ENCODE peak calls at places on chromosomes 13 and 19, in four cellular contexts. D is left ventricle myocardium inferior, K is uterus, A is thoracic aorta. W is an unnamed sample.
A peak's percentile ranks its signal among the peaks of the same experiment; 100 is the strongest.

GRCh38 chr19:54412877-54413276 is 2.4 kb upstream of the TTYH1 start:
- DNase-seq in A (no peak), D (no peak), K (no peak), W (no peak)

GRCh38 chr13:90238433-90238832 is 1109.1 kb upstream of the MIR17HG start:
- DNase-seq in D (no peak), A (no peak), K (no peak), W (no peak)

GRCh38 chr13:42174344-42175162 is 97.4 kb upstream of the AKAP11 start:
- DNase-seq in K (no peak), A (no peak), D (no peak), W (no peak)

GRCh38 chr19:33236696-33237390 is 11.2 kb upstream of the SLC7A10 start:
- DNase-seq in A (no peak), D (no peak), K (no peak), W (peak; percentile 55)

GRCh38 chr13:111247552-111247951 is 72.9 kb upstream of the TEX29 start:
- DNase-seq in K (no peak), A (no peak), D (no peak), W (no peak)

GRCh38 chr13:80242728-80243427 is 98.0 kb downstream of the SPRY2 start:
- DNase-seq in D (no peak), A (no peak), K (no peak), W (no peak)

GRCh38 chr19:53882391-53883050 is 524 bp downstream of the PRKCG start:
- DNase-seq in K (no peak), D (no peak), A (no peak), W (no peak)

GRCh38 chr19:54298357-54299125 is 14.4 kb downstream of the LILRA5 start:
- DNase-seq in D (no peak), A (no peak), K (no peak), W (no peak)

GRCh38 chr13:44854264-44855060 is 134.8 kb downstream of the NUFIP1 start:
- DNase-seq in K (no peak), A (no peak), D (peak; percentile 74), W (peak; percentile 56)

GRCh38 chr19:4007836-4008539 is 452 bp downstream of the PIAS4 start:
- DNase-seq in A (no peak), D (no peak), K (no peak), W (no peak)

GRCh38 chr13:97640236-97640635 is 206.3 kb downstream of the RAP2A start:
- DNase-seq in D (no peak), A (no peak), K (no peak), W (no peak)

GRCh38 chr19:48637948-48638830 is 1.0 kb upstream of the DBP start:
- DNase-seq in A (no peak), K (peak; percentile 92), D (peak; percentile 77), W (peak; percentile 90)

GRCh38 chr19:10317857-10318462 is 2.1 kb upstream of the FDX2 start:
- DNase-seq in K (no peak), A (no peak), D (no peak), W (no peak)

GRCh38 chr19:17436874-17437267 is 11.6 kb downstream of the TMEM221 start:
- DNase-seq in D (no peak), K (no peak), A (no peak), W (no peak)

GRCh38 chr19:49896863-49897621 is at the start of gene IL4I1:
- DNase-seq in D (no peak), K (no peak), A (no peak), W (no peak)
- H3K27ac ChIP-seq in D (peak within 1 kb of the TSS; percentile 42), K (peak within 1 kb of the TSS; percentile 66), A (no peak within 1 kb of the TSS), W (no peak within 1 kb of the TSS)

GRCh38 chr19:19103167-19103566 is 35.1 kb downstream of the TMEM161A start:
- DNase-seq in A (no peak), D (no peak), K (no peak), W (no peak)

GRCh38 chr19:19098703-19099632 is 35.2 kb downstream of the SLC25A42 start:
- DNase-seq in K (no peak), A (no peak), D (no peak), W (no peak)

GRCh38 chr19:19098084-19098702 is 34.4 kb downstream of the SLC25A42 start:
- DNase-seq in A (no peak), K (no peak), D (no peak), W (no peak)

GRCh38 chr19:19105365-19106060 is 32.8 kb downstream of the TMEM161A start:
- DNase-seq in D (peak; percentile 70), A (no peak), K (peak; percentile 84), W (no peak)

DNA sequence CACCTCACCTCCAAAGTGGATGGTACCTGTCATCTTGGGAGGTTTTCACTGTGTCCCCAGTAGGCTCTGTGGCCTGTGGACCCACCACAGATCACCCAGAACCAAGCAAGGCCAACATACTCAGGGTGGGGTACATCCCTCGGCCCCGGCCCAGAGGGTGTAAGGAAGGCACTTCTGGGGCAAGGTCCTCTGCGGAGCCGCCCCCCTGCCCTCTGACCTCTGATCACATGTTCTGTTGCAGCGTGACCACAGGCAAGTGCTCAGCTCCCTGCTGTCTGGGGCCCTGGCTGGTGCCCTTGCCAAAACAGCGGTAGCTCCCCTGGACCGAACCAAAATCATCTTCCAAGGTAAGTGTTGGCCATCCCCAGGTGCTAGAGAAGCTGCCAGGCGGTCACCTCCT is 36.7 kb downstream of the TMEM161A start:
- DNase-seq in K (no peak), A (no peak), D (no peak), W (no peak)
- H3K27ac ChIP-seq in K (no peak overlapping the region), A (no peak overlapping the region), D (no peak overlapping the region), W (no peak overlapping the region)

GRCh38 chr13:34842466-34842865 is 99.6 kb upstream of the NBEA start:
- DNase-seq in K (no peak), D (no peak), A (no peak), W (no peak)
- H3K27ac ChIP-seq in K (no peak overlapping the region), D (no peak overlapping the region), A (no peak overlapping the region), W (no peak overlapping the region)

GRCh38 chr19:2033825-2034159 is 17.3 kb downstream of the MKNK2 start:
- DNase-seq in D (no peak), A (no peak), K (no peak), W (no peak)
- H3K27ac ChIP-seq in D (peak overlapping the region; percentile 99), A (no peak overlapping the region), K (peak overlapping the region; percentile 81), W (no peak overlapping the region)

GRCh38 chr19:50512999-50513745 is 541 bp downstream of the ASPDH start:
- DNase-seq in A (no peak), D (no peak), K (no peak), W (no peak)

GRCh38 chr19:50515168-50515561 is 1.5 kb upstream of the ASPDH start:
- DNase-seq in K (no peak), A (no peak), D (no peak), W (no peak)

GRCh38 chr19:50512112-50512998 is 1.4 kb downstream of the ASPDH start:
- DNase-seq in A (no peak), K (no peak), D (no peak), W (peak; percentile 72)

GRCh38 chr19:50514346-50515167 is 844 bp upstream of the ASPDH start:
- DNase-seq in A (no peak), K (no peak), D (no peak), W (peak; percentile 43)

DNA sequence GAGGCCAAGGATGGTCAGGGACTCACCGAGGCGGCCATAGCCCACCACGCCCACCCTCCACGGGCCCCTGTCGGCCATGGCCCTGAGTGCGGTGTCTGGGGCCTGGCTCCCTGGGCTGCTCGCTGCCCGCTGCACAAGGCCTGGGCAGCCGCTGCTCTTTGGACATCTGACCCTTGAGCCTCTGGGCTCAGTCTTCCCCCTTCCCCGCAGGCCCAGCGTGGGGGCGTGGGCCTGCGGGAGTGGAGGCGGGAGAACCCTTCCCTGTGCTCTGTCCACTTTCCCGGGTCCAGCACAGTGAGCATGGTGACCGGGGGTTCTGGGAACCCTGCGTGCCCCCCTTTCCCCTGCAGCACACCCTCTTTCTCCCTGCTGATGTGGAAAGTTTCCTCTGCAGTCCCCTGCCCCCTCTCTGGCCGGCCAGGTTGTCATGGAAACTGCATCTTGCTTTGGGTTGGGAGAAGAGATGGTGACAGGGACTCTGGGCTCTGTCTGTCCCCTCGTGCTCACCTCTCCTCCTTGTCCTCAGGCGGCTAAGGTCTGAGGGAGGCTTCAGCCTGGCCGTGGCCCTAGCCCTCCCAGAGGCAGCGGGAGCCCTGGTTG is at the start of gene ASPDH:
- DNase-seq in D (no peak), A (no peak), K (no peak), W (no peak)
- H3K27ac ChIP-seq in D (no peak within 1 kb of the TSS), A (no peak within 1 kb of the TSS), K (no peak within 1 kb of the TSS), W (no peak within 1 kb of the TSS)